ENCODE peak calls at places on chromosomes 5 and 9, in five cellular contexts. I is right atrium auricular region, V is ELF-1, R is frontal cortex, P is SK-MEL-5. O is an unnamed sample.

GRCh38 chr9:130239363-130239695 is 26.2 kb upstream of the HMCN2 start:
- DNase-seq in I (no peak), V (no peak), R (no peak), P (no peak), O (no peak)

GRCh38 chr9:129399301-129399990 is 221.4 kb upstream of the IER5L start:
- DNase-seq in I (no peak), V (no peak), R (no peak), P (no peak), O (no peak)

GRCh38 chr9:112841261-112841660 is 49.4 kb downstream of the SLC46A2 start:
- DNase-seq in I (no peak), V (no peak), R (no peak), P (peak; percentile 88), O (peak; percentile 65)

GRCh38 chr9:6777218-6777902 is 19.6 kb downstream of the KDM4C start:
- DNase-seq in I (no peak), V (peak; percentile 47), R (no peak), P (no peak), O (no peak)

GRCh38 chr5:39650234-39650816 is 225.5 kb upstream of the DAB2 start:
- DNase-seq in I (no peak), V (no peak), R (no peak), P (peak; percentile 76), O (no peak)

GRCh38 chr5:139700711-139701693 is 52.9 kb downstream of the CXXC5 start:
- DNase-seq in I (no peak), V (peak; percentile 91), R (no peak), P (no peak), O (no peak)

GRCh38 chr5:177086918-177087706 is 397 bp downstream of the FGFR4 start:
- DNase-seq in I (no peak), V (peak; percentile 87), R (peak; percentile 60), P (peak; percentile 52), O (peak; percentile 79)

GRCh38 chr9:16074962-16075361 is 522.1 kb downstream of the CCDC171 start:
- DNase-seq in I (no peak), V (no peak), R (no peak), P (no peak), O (no peak)

GRCh38 chr5:149711338-149711737 is 18.8 kb upstream of the PPARGC1B start:
- DNase-seq in I (no peak), V (no peak), R (no peak), P (no peak), O (no peak)

GRCh38 chr5:96816430-96816939 is 8.7 kb upstream of the ERAP1 start:
- DNase-seq in I (no peak), V (no peak), R (no peak), P (no peak), O (no peak)

GRCh38 chr5:173327948-173328895 is at the start of gene STC2:
- DNase-seq in I (peak; percentile 83), V (peak; percentile 98), R (peak; percentile 62), P (no peak), O (peak; percentile 99)

O was measured in T47D.